ENCODE peak calls at places on chromosomes 12 and 14, in five cellular contexts. O is HFF-Myc, X is ovary, W is thoracic aorta, B is GM13976. V is an unnamed sample.

GRCh38 chr12:75591628-75592027 is 80.2 kb upstream of the KRR1 start:
- DNase-seq in W (no peak), X (no peak), O (no peak), B (no peak), V (no peak)

GRCh38 chr12:113196996-113197395 is 11.5 kb downstream of the RITA1 start:
- DNase-seq in W (no peak), O (peak), X (peak), B (peak), V (peak)

GRCh38 chr12:21699851-21700250 is 42.2 kb upstream of the LDHB start:
- DNase-seq in X (no peak), W (no peak), B (no peak), O (no peak), V (no peak)

GRCh38 chr12:3752096-3752709 is 706 bp downstream of the CRACR2A start:
- DNase-seq in B (peak), X (no peak), O (no peak), W (no peak), V (peak)

GRCh38 chr14:45199246-45199645 is 53.8 kb downstream of the MIS18BP1 start:
- DNase-seq in B (no peak), X (no peak), O (no peak), W (no peak), V (no peak)

GRCh38 chr12:666766-667308 is 3.6 kb upstream of the NINJ2 start:
- DNase-seq in X (no peak), B (peak), W (no peak), O (no peak), V (no peak)

GRCh38 chr14:74627071-74627470 is 15.0 kb upstream of the LTBP2 start:
- DNase-seq in W (no peak), X (no peak), O (no peak), B (no peak), V (no peak)

GRCh38 chr14:45785240-45785639 is 532.2 kb upstream of the MIS18BP1 start:
- DNase-seq in X (no peak), O (no peak), B (no peak), W (no peak), V (no peak)

GRCh38 chr12:48901278-48901677 is 24.0 kb downstream of the FKBP11 start:
- DNase-seq in B (peak), X (no peak), W (no peak), O (no peak), V (peak)

GRCh38 chr12:48903363-48903981 is 21.8 kb downstream of the FKBP11 start:
- DNase-seq in X (no peak), W (no peak), B (no peak), O (no peak), V (no peak)

GRCh38 chr12:48907243-48907642 is 18.0 kb downstream of the FKBP11 start:
- DNase-seq in B (no peak), O (no peak), X (no peak), W (no peak), V (no peak)

GRCh38 chr12:48899651-48900050 is 25.6 kb downstream of the FKBP11 start:
- DNase-seq in X (no peak), W (no peak), O (no peak), B (no peak), V (no peak)

GRCh38 chr12:48903982-48904411 is 21.3 kb downstream of the FKBP11 start:
- DNase-seq in O (peak), X (peak), B (peak), W (no peak), V (peak)
- TF ChIP-seq CTCF in O (peak), X (peak), B (peak), W (peak), V (peak)

GRCh38 chr14:104401785-104402184 is 177.8 kb upstream of the C14orf180 start:
- DNase-seq in O (no peak), X (no peak), W (no peak), B (no peak), V (no peak)

GRCh38 chr14:104397956-104398355 is 181.6 kb upstream of the C14orf180 start:
- DNase-seq in X (no peak), B (no peak), O (no peak), W (no peak), V (no peak)

GRCh38 chr14:104398656-104399055 is 180.9 kb upstream of the C14orf180 start:
- DNase-seq in B (no peak), X (no peak), W (no peak), O (no peak), V (no peak)

GRCh38 chr14:104400355-104400754 is 179.2 kb upstream of the C14orf180 start:
- DNase-seq in X (no peak), W (no peak), B (no peak), O (no peak), V (no peak)

DNA sequence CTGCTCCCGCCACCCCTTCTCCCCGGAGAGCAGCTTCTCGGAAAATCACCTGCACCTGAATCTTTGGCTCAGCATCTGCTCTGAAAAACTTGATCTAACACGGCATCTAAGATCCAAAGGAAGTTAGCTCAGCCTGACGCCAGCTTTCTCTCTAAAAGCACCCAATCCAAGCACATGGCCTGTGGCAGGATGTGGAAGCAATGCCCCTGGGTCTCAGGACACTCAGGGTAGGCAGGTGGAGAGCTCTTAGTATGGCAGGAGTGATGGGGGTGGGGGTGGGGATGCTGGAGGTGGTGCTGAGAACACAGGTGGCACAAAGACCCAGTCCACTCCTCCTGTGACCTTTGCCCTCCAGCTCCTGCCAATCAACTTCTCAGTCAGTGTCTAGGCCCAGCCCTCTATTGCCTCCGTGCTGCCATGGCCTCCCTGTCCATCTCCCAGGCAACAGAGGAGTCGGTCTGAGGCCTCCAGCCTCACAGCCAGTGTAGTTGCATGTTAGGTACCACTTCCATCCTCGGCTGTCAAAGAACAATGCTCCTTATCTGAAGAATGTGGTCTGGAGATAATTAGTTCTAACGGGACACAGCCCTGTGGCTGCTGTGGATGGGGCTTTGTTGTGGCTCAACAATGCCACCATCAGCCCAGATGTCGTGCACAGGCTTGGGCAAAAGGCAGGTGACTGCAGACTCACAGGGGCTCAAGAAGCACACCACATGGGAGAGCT is 180.0 kb upstream of the C14orf180 start:
- DNase-seq in W (no peak), B (peak), X (no peak), O (no peak), V (no peak)
- TF ChIP-seq CTCF in W (no peak), B (no peak), X (no peak), O (no peak), V (no peak)

GRCh38 chr12:65106948-65107347 is 14.2 kb downstream of the WIF1 start:
- DNase-seq in O (no peak), W (no peak), B (peak), X (no peak), V (peak)
- TF ChIP-seq CTCF in O (no peak), W (no peak), B (peak), X (no peak), V (peak)

GRCh38 chr12:121839993-121840761 is 18.5 kb downstream of the HPD start:
- DNase-seq in X (no peak), O (no peak), B (no peak), W (no peak), V (no peak)

GRCh38 chr12:121843236-121843982 is 15.2 kb downstream of the HPD start:
- DNase-seq in W (no peak), O (no peak), X (no peak), B (no peak), V (no peak)

GRCh38 chr12:121837680-121838079 is 21.0 kb downstream of the HPD start:
- DNase-seq in W (no peak), B (no peak), O (no peak), X (no peak), V (no peak)

GRCh38 chr12:121838096-121838495 is 20.6 kb downstream of the HPD start:
- DNase-seq in X (no peak), B (no peak), W (no peak), O (no peak), V (no peak)

DNA sequence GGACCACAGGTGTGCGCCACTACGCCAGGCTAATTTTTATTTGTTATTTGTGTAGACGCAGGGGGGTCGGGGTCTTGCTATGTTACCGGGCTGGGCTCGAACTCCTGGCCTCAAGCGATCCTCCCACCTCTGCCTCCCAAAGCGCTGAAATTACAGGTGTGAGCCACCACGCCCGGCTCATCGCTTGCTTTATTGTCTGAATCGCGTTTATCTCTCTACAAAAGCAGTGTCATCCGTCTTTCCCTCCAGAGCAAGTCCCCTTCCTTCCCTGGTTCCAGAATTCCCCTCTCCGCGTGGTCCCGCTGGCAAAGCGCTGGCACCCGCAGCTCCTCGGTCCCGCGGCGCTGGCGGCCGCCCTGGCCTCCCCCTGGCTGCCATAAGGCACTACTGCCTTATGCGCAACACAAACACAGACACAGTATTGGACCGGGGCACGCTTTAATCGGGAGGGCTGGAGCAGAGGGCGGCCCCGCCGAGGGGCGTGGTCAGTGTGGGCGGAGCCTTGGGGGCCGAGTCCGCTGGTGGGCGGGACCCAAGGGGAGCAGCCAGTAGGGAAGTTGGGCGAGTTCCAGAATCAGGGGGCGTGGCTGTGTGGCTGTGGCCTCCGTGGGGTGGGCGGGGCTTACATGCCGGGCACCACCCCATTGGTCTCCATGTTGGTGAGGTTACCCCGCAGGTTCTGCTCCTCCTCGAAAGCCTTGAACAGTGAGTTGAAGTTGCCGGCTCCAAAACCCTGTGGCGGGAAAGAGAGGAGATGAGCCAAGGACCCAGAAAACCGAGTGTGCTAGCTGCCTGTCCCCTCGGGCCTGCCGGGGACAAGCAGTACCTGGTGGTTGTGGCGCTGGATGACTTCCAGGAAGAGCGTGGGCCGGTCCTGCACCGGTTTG is 19.3 kb downstream of the HPD start:
- DNase-seq in X (peak), W (peak), B (peak), O (peak), V (peak)
- TF ChIP-seq CTCF in X (peak), W (peak), B (no peak), O (peak), V (no peak)

DNA sequence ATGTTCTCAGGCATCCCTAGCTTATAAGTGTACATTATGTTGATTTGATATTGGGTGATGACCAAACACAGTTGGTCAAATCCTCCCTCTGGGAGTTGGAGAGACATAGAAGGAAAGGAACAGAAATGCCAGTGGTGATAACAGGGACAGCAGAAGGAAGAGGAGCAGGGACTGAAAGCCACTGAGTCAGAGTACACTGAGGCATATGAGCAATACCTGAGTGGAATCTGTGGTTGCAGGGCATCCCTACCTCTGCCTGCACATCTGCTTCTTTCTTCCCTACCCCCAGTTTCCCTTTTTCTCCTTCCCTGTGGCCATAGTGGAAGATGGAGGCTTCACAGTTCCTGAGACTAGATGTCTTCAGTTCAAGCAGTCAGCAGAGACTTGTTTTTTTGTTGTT is 44.9 kb downstream of the BICD1 start:
- DNase-seq in O (no peak), W (no peak), X (no peak), B (no peak), V (no peak)
- TF ChIP-seq CTCF in O (no peak), W (no peak), X (no peak), B (no peak), V (no peak)

GRCh38 chr12:116712458-116713303 is 25.2 kb downstream of the SPRING1 start:
- DNase-seq in W (no peak), X (no peak), O (no peak), B (no peak), V (no peak)

GRCh38 chr12:116713529-116713928 is 24.3 kb downstream of the SPRING1 start:
- DNase-seq in O (no peak), B (no peak), X (no peak), W (no peak), V (no peak)

GRCh38 chr12:116707751-116708150 is 30.1 kb downstream of the SPRING1 start:
- DNase-seq in B (no peak), O (no peak), X (no peak), W (no peak), V (no peak)

GRCh38 chr12:116710367-116710766 is 27.5 kb downstream of the SPRING1 start:
- DNase-seq in X (no peak), W (no peak), B (no peak), O (no peak), V (no peak)

GRCh38 chr12:116708826-116709756 is 28.8 kb downstream of the SPRING1 start:
- DNase-seq in O (peak), X (peak), W (no peak), B (peak), V (peak)
- TF ChIP-seq CTCF in O (peak), X (peak), W (peak), B (peak), V (peak)

GRCh38 chr12:57718641-57719528 is 19.7 kb downstream of the AGAP2 start:
- DNase-seq in B (peak), O (no peak), W (no peak), X (no peak), V (no peak)
- TF ChIP-seq CTCF in B (no peak), O (no peak), W (no peak), X (no peak), V (no peak)

DNA sequence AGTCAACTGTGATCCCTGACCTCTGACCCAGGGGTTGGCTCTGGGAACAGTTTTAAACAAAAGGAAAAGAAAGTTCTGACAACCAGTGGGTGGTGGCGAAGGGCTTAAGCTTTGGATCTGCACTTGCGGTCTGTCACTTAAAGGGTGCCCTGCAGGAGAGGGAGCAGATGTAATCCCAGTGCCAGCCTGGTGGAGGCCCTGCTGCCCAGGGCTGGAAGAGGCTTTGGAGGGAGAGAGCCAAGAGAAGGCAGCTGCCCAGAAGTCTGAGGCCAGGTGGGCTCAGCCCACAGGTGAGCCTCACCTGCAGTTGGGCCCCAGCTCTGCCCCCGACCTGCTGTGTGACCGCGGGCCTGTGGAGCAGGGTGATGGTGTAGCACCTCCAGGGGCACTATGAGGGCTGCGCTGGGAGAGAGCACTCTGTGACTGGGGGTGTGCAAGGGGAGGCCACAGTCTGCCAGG is 19.1 kb downstream of the SH2B3 start:
- DNase-seq in O (no peak), X (no peak), W (no peak), B (no peak), V (no peak)
- TF ChIP-seq CTCF in O (peak), X (no peak), W (no peak), B (no peak), V (no peak)